ENCODE peak calls at places on chromosomes 13 and 19, in five cellular contexts. T, C, K, P and E are unnamed samples. For H3K4me1, the result is how much of the 10 kb centered on the place peaks cover.

GRCh38 chr13:99086869-99087129 is 108.9 kb upstream of the DOCK9 start:
- DNase-seq in K (no peak), T (no peak), P (peak), C (no peak), E (peak)

GRCh38 chr13:26987614-26988013 is 184.0 kb downstream of the USP12 start:
- DNase-seq in P (peak), T (no peak), K (no peak), C (no peak), E (no peak)

GRCh38 chr19:17775245-17775927 is 19.6 kb upstream of the B3GNT3 start:
- DNase-seq in P (no peak), K (no peak), C (peak), T (no peak), E (peak)

GRCh38 chr19:17079710-17080440 is 4.3 kb downstream of the MYO9B start:
- DNase-seq in P (peak), C (peak), K (no peak), T (peak), E (peak)

GRCh38 chr13:97892717-97893116 is 60.8 kb upstream of the IPO5 start:
- DNase-seq in C (peak), T (no peak), K (no peak), P (no peak), E (no peak)

GRCh38 chr19:37506387-37507166 is at the start of gene ZNF793:
- DNase-seq in P (peak), C (peak), K (peak), T (peak), E (peak)

GRCh38 chr13:77918391-77919261 is at the start of gene EDNRB:
- DNase-seq in T (peak), C (no peak), P (peak), K (peak), E (peak)

GRCh38 chr13:29550589-29550988 is 44.9 kb downstream of the SLC7A1 start:
- DNase-seq in C (no peak), K (no peak), P (no peak), T (no peak), E (no peak)

GRCh38 chr19:35673121-35673804 is 6.9 kb downstream of the UPK1A start:
- DNase-seq in T (no peak), K (no peak), C (peak), P (peak), E (peak)

GRCh38 chr19:33503791-33504444 is 17.7 kb downstream of the PEPD start:
- DNase-seq in T (no peak), C (no peak), P (no peak), K (no peak), E (no peak)

GRCh38 chr19:14434543-14435319 is 1.6 kb downstream of the PKN1 start:
- DNase-seq in P (peak), C (peak), T (no peak), K (peak), E (peak)

GRCh38 chr13:32878172-32878571 is 138.1 kb upstream of the KL start:
- DNase-seq in K (no peak), P (no peak), C (peak), T (no peak), E (no peak)

GRCh38 chr13:24075137-24075975 is 85.2 kb upstream of the SPATA13 start:
- DNase-seq in T (no peak), K (no peak), P (no peak), C (no peak), E (no peak)

GRCh38 chr13:49314344-49314882 is 66.7 kb downstream of the CDADC1 start:
- DNase-seq in C (no peak), K (no peak), P (no peak), T (no peak), E (no peak)

GRCh38 chr13:49315036-49315565 is 67.4 kb downstream of the CDADC1 start:
- DNase-seq in K (no peak), P (no peak), C (no peak), T (no peak), E (no peak)

GRCh38 chr13:49308977-49309408 is 61.3 kb downstream of the CDADC1 start:
- DNase-seq in K (peak), C (no peak), P (peak), T (no peak), E (no peak)

GRCh38 chr13:49310251-49310650 is 62.5 kb downstream of the CDADC1 start:
- DNase-seq in C (no peak), K (no peak), T (no peak), P (no peak), E (no peak)

DNA sequence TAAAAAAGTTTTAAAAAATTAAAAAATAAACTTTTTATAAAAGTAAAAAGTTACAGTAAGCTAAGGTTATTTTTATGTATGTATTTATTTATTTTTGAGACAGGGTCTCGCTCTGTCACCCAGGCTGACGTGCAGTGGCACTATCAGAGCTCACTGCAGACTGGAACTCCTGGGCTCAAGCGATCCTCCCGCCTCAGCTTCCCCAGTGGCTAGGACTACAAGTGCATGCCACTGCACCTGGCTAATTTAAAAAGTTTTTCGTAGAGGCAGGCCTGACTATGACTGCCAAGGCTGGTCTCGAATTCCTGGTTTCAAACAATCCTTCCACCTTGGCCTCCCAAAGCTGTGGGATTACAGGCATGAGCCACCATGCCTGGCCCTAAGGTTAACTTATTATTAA is 64.1 kb downstream of the CDADC1 start:
- DNase-seq in P (no peak), C (no peak), T (no peak), K (no peak), E (no peak)
- H3K4me1 ChIP-seq in P (half or more), C (under half), T (under half), K (under half), E (under half)

GRCh38 chr13:101569807-101570206 is 117.3 kb downstream of the ITGBL1 start:
- DNase-seq in K (no peak), T (no peak), C (no peak), P (no peak), E (no peak)
- TF ChIP-seq EP300 in K (no peak), T (no peak), C (no peak), P (no peak), E (no peak)

DNA sequence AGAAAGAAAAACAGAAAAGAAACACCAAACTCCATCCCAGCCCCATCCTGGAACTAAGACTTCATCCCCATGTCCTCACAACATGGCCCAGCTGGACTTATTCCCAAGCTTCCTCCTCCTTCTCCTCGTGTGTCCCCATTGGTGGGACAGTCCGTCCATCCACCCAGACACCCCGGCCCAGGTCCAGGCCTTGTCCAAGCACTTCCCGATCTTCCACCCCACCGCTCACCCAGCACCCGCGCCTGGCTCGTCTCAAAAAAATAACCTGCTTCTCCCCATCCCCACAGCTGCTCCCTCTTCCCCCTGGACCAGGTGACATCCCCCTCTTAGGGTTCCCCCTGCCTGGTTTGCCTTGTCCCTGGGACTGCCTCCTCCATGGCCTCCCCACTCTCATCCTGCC is 1.4 kb upstream of the FCER2 start:
- DNase-seq in P (no peak), T (no peak), K (no peak), C (peak), E (no peak)
- H3K4me1 ChIP-seq in P (under half), T (under half), K (under half), C (under half), E (under half)

GRCh38 chr13:110010433-110011135 is 224.2 kb upstream of the IRS2 start:
- DNase-seq in C (no peak), K (no peak), P (no peak), T (no peak), E (no peak)

GRCh38 chr13:110005563-110005962 is 219.2 kb upstream of the IRS2 start:
- DNase-seq in K (no peak), P (no peak), C (no peak), T (no peak), E (no peak)

GRCh38 chr13:110006304-110006703 is 219.9 kb upstream of the IRS2 start:
- DNase-seq in T (no peak), K (no peak), P (no peak), C (peak), E (no peak)

GRCh38 chr13:110012102-110012739 is 225.8 kb upstream of the IRS2 start:
- DNase-seq in C (peak), P (no peak), T (no peak), K (no peak), E (no peak)

DNA sequence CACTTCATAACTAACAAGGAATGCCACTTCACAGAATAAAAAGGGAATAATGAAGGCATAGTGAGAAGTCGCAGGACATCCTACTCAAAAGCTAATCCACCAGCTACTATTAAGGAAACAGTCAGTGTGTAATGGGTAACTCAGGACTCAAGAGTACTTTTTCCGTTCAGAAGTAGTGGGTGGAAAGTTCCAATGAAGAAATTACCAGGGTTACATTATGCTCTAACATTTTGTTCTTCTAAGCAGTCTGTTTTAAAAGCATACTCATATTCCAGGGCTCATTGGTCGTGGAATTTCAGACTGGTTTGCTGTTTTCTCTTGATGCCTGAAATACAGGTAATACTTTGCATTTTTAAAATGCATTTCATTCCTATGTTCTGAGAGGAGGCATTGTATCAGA is 222.4 kb upstream of the IRS2 start:
- DNase-seq in K (no peak), T (no peak), C (no peak), P (no peak), E (no peak)
- TF ChIP-seq EP300 in K (no peak), T (no peak), C (no peak), P (no peak), E (no peak)

GRCh38 chr19:44865196-44865767 is 19.2 kb downstream of the NECTIN2 start:
- DNase-seq in T (no peak), P (no peak), K (no peak), C (no peak), E (no peak)
- H3K4me1 ChIP-seq in T (under half), P (under half), K (under half), C (under half), E (under half)

GRCh38 chr13:57665471-57665870 is 33.9 kb downstream of the PCDH17 start:
- DNase-seq in P (no peak), C (no peak), T (no peak), K (no peak), E (no peak)

GRCh38 chr13:57672168-57672567 is 40.6 kb downstream of the PCDH17 start:
- DNase-seq in C (no peak), T (no peak), K (no peak), P (no peak), E (no peak)

GRCh38 chr13:57666131-57666530 is 34.6 kb downstream of the PCDH17 start:
- DNase-seq in T (no peak), C (no peak), K (no peak), P (no peak), E (no peak)

DNA sequence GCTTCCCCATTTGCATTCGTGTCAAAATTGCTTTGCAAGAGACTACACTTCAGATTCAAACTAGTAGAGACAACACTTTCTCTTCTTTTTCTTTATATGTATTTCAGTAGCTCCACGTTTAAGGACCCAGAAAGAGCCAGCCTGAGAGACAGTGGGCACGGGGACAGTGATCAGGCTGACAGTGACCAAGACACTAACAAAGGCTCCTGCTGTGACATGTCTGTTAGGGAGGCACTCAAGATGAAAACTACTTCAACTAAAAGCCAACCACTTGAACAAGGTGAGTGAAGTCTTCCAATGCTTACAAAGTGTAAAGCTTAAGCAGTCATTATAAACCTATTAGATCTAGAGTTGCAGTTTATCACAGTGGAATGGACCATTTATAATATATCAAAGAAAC is 35.0 kb downstream of the PCDH17 start:
- DNase-seq in K (no peak), P (no peak), C (no peak), T (no peak), E (no peak)
- TF ChIP-seq EP300 in K (no peak), P (no peak), C (no peak), T (no peak), E (no peak)

DNA sequence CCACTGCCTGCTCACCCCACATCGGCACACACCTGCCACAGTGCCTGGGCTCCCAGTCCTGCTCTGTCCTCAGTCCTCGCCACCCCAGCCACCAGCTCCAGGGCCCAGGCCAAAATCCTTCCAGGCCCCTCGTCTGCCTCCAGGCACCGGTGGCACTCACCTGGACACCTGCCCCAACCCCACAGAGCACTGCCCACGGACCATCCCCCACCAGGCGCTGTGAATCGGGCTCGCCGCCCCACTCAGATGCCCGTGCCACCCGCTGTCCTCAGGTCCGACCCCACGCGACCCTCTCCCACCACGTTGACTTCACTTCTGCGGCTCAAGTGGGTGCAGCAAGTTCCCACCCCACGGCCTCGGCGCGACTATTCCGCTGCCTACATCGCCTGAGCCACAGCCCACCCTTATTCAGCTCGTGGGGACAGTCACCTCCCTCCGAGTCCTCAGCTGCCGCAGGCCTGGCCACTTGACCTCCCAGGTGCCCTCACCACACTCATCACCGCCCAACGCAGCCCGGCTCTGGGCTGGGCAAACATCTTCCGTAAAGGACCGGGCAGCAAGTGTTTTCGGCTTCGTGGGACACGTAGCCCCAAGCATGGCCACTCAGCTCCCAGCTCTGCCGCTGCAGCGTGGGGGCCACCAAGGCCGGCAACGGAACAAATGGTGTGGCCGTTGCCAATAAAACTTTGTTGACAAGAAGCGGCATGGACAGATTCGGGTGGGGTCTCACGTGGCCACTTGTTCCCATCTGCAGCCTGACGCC is 5.7 kb downstream of the PIP5K1C start:
- DNase-seq in T (no peak), K (no peak), C (no peak), P (no peak), E (no peak)
- H3K4me1 ChIP-seq in T (under half), K (under half), C (under half), P (half or more), E (under half)

GRCh38 chr13:56773148-56773547 is 367.6 kb upstream of the PRR20A start:
- DNase-seq in T (no peak), P (no peak), C (no peak), K (no peak), E (no peak)
- TF ChIP-seq EP300 in T (no peak), P (no peak), C (no peak), K (no peak), E (no peak)

GRCh38 chr19:29681422-29682235 is 16.4 kb downstream of the PLEKHF1 start:
- DNase-seq in P (no peak), C (no peak), T (no peak), K (no peak), E (no peak)

GRCh38 chr19:29680937-29681336 is 15.7 kb downstream of the PLEKHF1 start:
- DNase-seq in C (no peak), K (no peak), P (no peak), T (no peak), E (no peak)

GRCh38 chr19:29682236-29682895 is 17.1 kb downstream of the PLEKHF1 start:
- DNase-seq in C (no peak), P (no peak), K (no peak), T (no peak), E (no peak)

GRCh38 chr19:29685326-29685725 is 20.1 kb downstream of the PLEKHF1 start:
- DNase-seq in C (no peak), T (no peak), P (no peak), K (no peak), E (no peak)

DNA sequence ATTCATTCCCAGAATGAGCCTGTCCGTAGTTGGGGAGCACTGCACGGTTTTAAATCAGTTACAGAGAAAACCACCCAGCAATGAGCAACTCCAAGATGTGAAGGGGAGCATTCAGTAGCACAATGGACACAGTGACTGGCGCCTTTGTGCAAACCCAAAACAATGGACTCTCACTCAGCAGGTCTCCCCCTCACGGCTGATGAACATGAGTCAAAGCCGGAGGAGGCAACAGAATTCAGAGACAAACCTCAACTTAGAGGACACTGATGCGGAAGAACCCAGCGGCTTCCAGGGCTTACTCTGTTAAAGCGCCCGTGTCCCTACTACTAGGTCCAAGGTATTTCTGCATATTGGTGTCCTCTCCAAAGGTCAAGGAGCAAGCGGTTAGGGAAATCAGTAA is 17.7 kb downstream of the PLEKHF1 start:
- DNase-seq in P (no peak), T (no peak), C (no peak), K (no peak), E (no peak)
- H3K4me1 ChIP-seq in P (half or more), T (under half), C (under half), K (under half), E (under half)